ENCODE peak calls at places on chromosomes 4 and X, in ten cellular contexts. O is AG04449, X is AG10803, N is Calu3, I is body of pancreas, D is fibroblast of the aortic adventitia, Q is fibroblast of lung, S is hepatocyte, G is endothelial cell, M is stomach. P is an unnamed sample.

GRCh38 chrX:34875204-34875603 is 67.4 kb upstream of the FAM47B start:
- DNase-seq in D (peak), M (no peak), Q (peak), O (no peak), G (no peak), I (no peak), S (no peak), N (peak), X (peak), P (peak)

GRCh38 chrX:3576886-3577516 is 136.4 kb downstream of the PRKX start:
- DNase-seq in N (no peak), D (peak), S (no peak), I (no peak), G (no peak), Q (peak), M (no peak), O (no peak), X (peak), P (peak)

GRCh38 chr4:100165809-100166208 is 24.5 kb downstream of the DDIT4L start:
- DNase-seq in D (no peak), G (no peak), I (no peak), M (no peak), O (no peak), N (no peak), S (no peak), Q (no peak), X (no peak), P (no peak)

GRCh38 chrX:8738588-8739189 is 6.8 kb upstream of the ANOS1 start:
- DNase-seq in O (no peak), N (peak), X (peak), I (peak), D (peak), Q (peak), S (peak), M (peak), G (peak), P (no peak)

GRCh38 chrX:40539214-40540142 is 41.3 kb upstream of the ATP6AP2 start:
- DNase-seq in N (peak), Q (peak), D (peak), X (peak), G (peak), I (peak), O (peak), M (no peak), S (peak), P (peak)

GRCh38 chr4:101291198-101291597 is 56.1 kb downstream of the PPP3CA start:
- DNase-seq in M (no peak), O (no peak), X (peak), D (no peak), S (no peak), G (no peak), N (no peak), I (no peak), Q (no peak), P (no peak)

GRCh38 chr4:172202480-172203076 is 389.4 kb downstream of the GALNTL6 start:
- DNase-seq in S (peak), O (no peak), N (peak), M (no peak), G (no peak), X (peak), Q (peak), D (peak), I (no peak), P (peak)

GRCh38 chr4:26069218-26069617 is 155.2 kb downstream of the SMIM20 start:
- DNase-seq in X (no peak), D (peak), M (no peak), Q (peak), I (no peak), N (no peak), S (no peak), G (peak), O (no peak), P (peak)

GRCh38 chr4:17580969-17581368 is 4.0 kb downstream of the LAP3 start:
- DNase-seq in M (no peak), X (peak), O (no peak), I (no peak), D (peak), S (no peak), G (no peak), N (no peak), Q (peak), P (no peak)

GRCh38 chrX:153554519-153555167 is 37.2 kb downstream of the ATP2B3 start:
- DNase-seq in N (peak), Q (peak), S (peak), M (peak), D (peak), X (peak), I (peak), O (no peak), G (peak), P (peak)

GRCh38 chr4:79048878-79049277 is 109.6 kb upstream of the PAQR3 start:
- DNase-seq in M (no peak), X (no peak), G (no peak), O (no peak), D (no peak), Q (no peak), S (no peak), I (no peak), N (no peak), P (no peak)

GRCh38 chr4:157558016-157558415 is 337.5 kb downstream of the GRIA2 start:
- DNase-seq in G (no peak), S (no peak), D (no peak), Q (no peak), I (no peak), X (no peak), N (no peak), M (no peak), O (no peak), P (no peak)

GRCh38 chr4:152259866-152260265 is 276.0 kb downstream of the FBXW7 start:
- DNase-seq in N (no peak), G (no peak), S (no peak), I (no peak), X (peak), D (peak), M (no peak), O (no peak), Q (peak), P (peak)

GRCh38 chr4:82372502-82372873 is 1.3 kb downstream of the HNRNPD start:
- DNase-seq in D (no peak), Q (peak), X (no peak), I (peak), G (peak), O (no peak), M (peak), N (peak), S (peak), P (peak)

GRCh38 chr4:74659576-74660411 is 134.5 kb downstream of the BTC start:
- DNase-seq in M (no peak), D (peak), O (peak), I (no peak), X (peak), G (no peak), N (peak), S (peak), Q (peak), P (peak)

GRCh38 chr4:104494822-104495559 is at the start of gene CXXC4:
- DNase-seq in I (peak), M (peak), D (peak), N (peak), X (peak), O (no peak), G (peak), Q (peak), S (peak), P (peak)

GRCh38 chrX:58025979-58026378 is 115.7 kb upstream of the ZXDA start:
- DNase-seq in S (no peak), D (peak), O (no peak), Q (peak), M (peak), N (peak), G (no peak), X (peak), I (peak), P (peak)
- TF ChIP-seq CTCF in S (peak), D (peak), O (no peak), Q (peak), M (no peak), N (no peak), G (no peak), X (peak), I (peak), P (peak)

GRCh38 chrX:413322-414201 is 26.9 kb upstream of the PPP2R3B start:
- DNase-seq in X (peak), D (peak), S (no peak), M (no peak), I (no peak), N (no peak), Q (no peak), O (no peak), G (peak), P (peak)
- TF ChIP-seq CTCF in X (peak), D (no peak), S (no peak), M (no peak), I (no peak), N (no peak), Q (no peak), O (peak), G (no peak), P (peak)

DNA sequence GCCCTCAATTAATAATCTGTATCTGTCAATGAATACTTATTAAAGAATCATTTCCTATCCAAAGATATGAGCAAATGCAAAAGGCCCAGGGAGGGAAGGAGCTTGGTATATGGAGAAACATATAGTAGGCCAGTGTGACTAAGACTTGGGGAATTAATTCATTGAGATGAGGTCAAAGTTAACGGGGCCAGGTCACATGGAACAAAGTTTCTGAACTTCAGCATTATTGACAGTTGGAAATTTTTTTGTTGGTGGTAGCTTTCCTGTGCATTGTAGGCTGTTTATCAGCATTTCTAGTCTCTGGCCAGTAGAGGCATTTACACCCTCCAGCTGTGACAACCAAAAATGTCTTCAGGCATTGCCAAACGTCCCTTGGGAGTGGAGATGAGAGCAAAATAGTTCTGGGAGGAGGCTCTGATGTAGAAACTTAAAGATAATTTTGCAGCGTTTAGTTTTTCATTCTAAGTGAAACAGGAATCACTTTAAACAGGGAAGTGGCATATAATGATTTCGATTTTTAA is 202.0 kb downstream of the SLC4A4 start:
- DNase-seq in X (peak), S (no peak), D (peak), Q (no peak), I (no peak), M (no peak), G (no peak), O (no peak), N (no peak), P (no peak)
- TF ChIP-seq CTCF in X (peak), S (no peak), D (no peak), Q (no peak), I (no peak), M (no peak), G (no peak), O (no peak), N (no peak), P (peak)

GRCh38 chrX:117851025-117851424 is 265.6 kb downstream of the KLHL13 start:
- DNase-seq in S (no peak), G (no peak), X (no peak), D (no peak), O (no peak), Q (no peak), I (no peak), N (no peak), M (no peak), P (no peak)
- TF ChIP-seq CTCF in S (no peak), G (no peak), X (no peak), D (no peak), O (no peak), Q (no peak), I (no peak), N (no peak), M (no peak), P (no peak)

GRCh38 chr4:24473309-24473721 is 111.0 kb downstream of the DHX15 start:
- DNase-seq in O (no peak), Q (peak), G (no peak), D (peak), M (no peak), S (peak), I (peak), N (peak), X (peak), P (peak)
- TF ChIP-seq CTCF in O (no peak), Q (no peak), G (peak), D (peak), M (no peak), S (no peak), I (peak), N (no peak), X (no peak), P (peak)

GRCh38 chrX:44748014-44748413 is 95.8 kb upstream of the DUSP21 start:
- DNase-seq in X (peak), I (no peak), D (peak), N (no peak), M (no peak), S (no peak), O (no peak), Q (peak), G (no peak), P (peak)
- TF ChIP-seq CTCF in X (no peak), I (no peak), D (no peak), N (no peak), M (no peak), S (no peak), O (no peak), Q (no peak), G (no peak), P (no peak)

GRCh38 chr4:174157106-174157607 is 126.3 kb downstream of the FBXO8 start:
- DNase-seq in I (no peak), G (no peak), Q (peak), N (no peak), O (no peak), S (peak), X (no peak), M (no peak), D (peak), P (no peak)

GRCh38 chr4:174152717-174153466 is 130.6 kb downstream of the FBXO8 start:
- DNase-seq in D (no peak), I (no peak), M (no peak), N (no peak), X (no peak), G (no peak), O (no peak), S (no peak), Q (peak), P (no peak)

GRCh38 chr4:174154455-174154854 is 129.0 kb downstream of the FBXO8 start:
- DNase-seq in M (no peak), S (peak), O (peak), X (peak), N (peak), I (peak), Q (peak), G (no peak), D (peak), P (peak)

DNA sequence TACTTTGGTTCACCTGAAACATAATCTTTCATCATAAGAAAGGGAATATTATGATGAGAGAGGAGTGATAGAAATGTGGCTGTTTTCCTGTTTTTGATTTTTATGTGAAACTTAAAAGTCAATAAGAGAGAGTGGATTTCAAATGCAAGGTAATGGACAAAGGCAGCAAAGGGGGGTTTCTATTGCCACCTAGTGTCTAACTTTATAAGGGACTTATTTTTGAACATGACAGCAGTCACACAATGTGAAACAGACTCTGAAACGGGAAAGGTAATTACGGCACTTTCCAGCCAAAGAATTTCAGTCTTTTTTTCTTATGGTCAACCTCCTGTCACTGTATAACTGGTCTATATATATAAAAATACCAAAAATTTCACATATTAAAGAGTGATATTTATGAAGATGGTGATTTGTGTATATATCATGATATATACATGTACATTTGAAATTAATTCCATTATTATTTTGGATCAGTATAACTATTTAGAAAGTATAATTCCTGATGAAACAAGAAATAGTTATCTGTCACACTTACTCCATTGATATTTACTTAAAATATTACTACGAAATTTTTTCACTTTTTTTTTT is 127.1 kb downstream of the FBXO8 start:
- DNase-seq in M (no peak), Q (peak), G (no peak), O (no peak), D (peak), X (peak), N (peak), I (no peak), S (peak), P (peak)
- TF ChIP-seq CTCF in M (peak), Q (peak), G (peak), O (peak), D (peak), X (peak), N (no peak), I (peak), S (peak), P (peak)

GRCh38 chr4:1720163-1720983 is 750 bp downstream of the TMEM129 start:
- DNase-seq in O (no peak), S (peak), I (peak), D (peak), M (peak), G (peak), N (peak), X (peak), Q (peak), P (peak)
- TF ChIP-seq CTCF in O (no peak), S (no peak), I (no peak), D (no peak), M (no peak), G (no peak), N (no peak), X (no peak), Q (no peak), P (no peak)

GRCh38 chr4:94791701-94792100 is 33.9 kb downstream of the BMPR1B start:
- DNase-seq in Q (no peak), N (no peak), G (no peak), D (no peak), I (no peak), X (no peak), S (no peak), M (no peak), O (no peak), P (no peak)
- TF ChIP-seq CTCF in Q (no peak), N (no peak), G (no peak), D (no peak), I (no peak), X (no peak), S (no peak), M (no peak), O (no peak), P (no peak)